ENCODE peak calls at places on chromosomes 1 and 21, in four cellular contexts. B, I, G and E are unnamed samples.

GRCh38 chr1:204410764-204411450 is 710 bp downstream of the PPP1R15B start:
- DNase-seq in B (peak; percentile 56), I (peak; percentile 61), G (peak; percentile 75), E (peak; percentile 59)

GRCh38 chr1:26772687-26773086 is 15.1 kb upstream of the PIGV start:
- DNase-seq in B (no peak), I (peak; percentile 84), G (no peak), E (no peak)

GRCh38 chr1:101004061-101004460 is 21.5 kb downstream of the DPH5 start:
- DNase-seq in B (peak; percentile 13), I (peak; percentile 72), G (no peak), E (no peak)

GRCh38 chr1:42145726-42146125 is 7.5 kb upstream of the GUCA2B start:
- DNase-seq in B (no peak), I (no peak), G (no peak), E (no peak)

GRCh38 chr1:39214021-39214713 is 9.7 kb downstream of the MACF1 start:
- DNase-seq in B (peak; percentile 57), I (peak; percentile 62), G (no peak), E (no peak)

GRCh38 chr1:182700351-182700709 is 15.9 kb upstream of the RGS8 start:
- DNase-seq in B (no peak), I (no peak), G (no peak), E (no peak)

GRCh38 chr21:18384771-18385170 is 18.8 kb downstream of the TMPRSS15 start:
- DNase-seq in B (peak; percentile 53), I (no peak), G (no peak), E (no peak)

GRCh38 chr1:167644551-167644950 is 14.5 kb downstream of the RCSD1 start:
- DNase-seq in B (no peak), I (no peak), G (no peak), E (no peak)

GRCh38 chr1:157073944-157074685 is 25.5 kb downstream of the ETV3L start:
- DNase-seq in B (peak; percentile 81), I (peak; percentile 84), G (peak; percentile 83), E (peak; percentile 75)

GRCh38 chr1:103266036-103266435 is 157.7 kb upstream of the COL11A1 start:
- DNase-seq in B (no peak), I (no peak), G (no peak), E (no peak)

GRCh38 chr1:183195146-183195571 is 9.1 kb downstream of the LAMC2 start:
- DNase-seq in B (peak; percentile 67), I (no peak), G (peak; percentile 72), E (peak; percentile 33)

GRCh38 chr1:101338714-101339430 is 102.1 kb downstream of the S1PR1 start:
- DNase-seq in B (no peak), I (no peak), G (no peak), E (no peak)

GRCh38 chr21:34965200-34966174 is 83.6 kb downstream of the RUNX1 start:
- DNase-seq in B (no peak), I (peak; percentile 30), G (no peak), E (no peak)

GRCh38 chr1:231526536-231526935 is 1.9 kb upstream of the TSNAX start:
- DNase-seq in B (no peak), I (no peak), G (no peak), E (no peak)

GRCh38 chr21:44664691-44665090 is 2.0 kb downstream of the KRTAP12-2 start:
- DNase-seq in B (no peak), I (no peak), G (no peak), E (no peak)

GRCh38 chr1:78475888-78476610 is 14.7 kb upstream of the PTGFR start:
- DNase-seq in B (no peak), I (peak; percentile 69), G (no peak), E (no peak)

GRCh38 chr1:43077273-43077672 is 94.8 kb downstream of the EBNA1BP2 start:
- DNase-seq in B (no peak), I (no peak), G (no peak), E (no peak)

DNA sequence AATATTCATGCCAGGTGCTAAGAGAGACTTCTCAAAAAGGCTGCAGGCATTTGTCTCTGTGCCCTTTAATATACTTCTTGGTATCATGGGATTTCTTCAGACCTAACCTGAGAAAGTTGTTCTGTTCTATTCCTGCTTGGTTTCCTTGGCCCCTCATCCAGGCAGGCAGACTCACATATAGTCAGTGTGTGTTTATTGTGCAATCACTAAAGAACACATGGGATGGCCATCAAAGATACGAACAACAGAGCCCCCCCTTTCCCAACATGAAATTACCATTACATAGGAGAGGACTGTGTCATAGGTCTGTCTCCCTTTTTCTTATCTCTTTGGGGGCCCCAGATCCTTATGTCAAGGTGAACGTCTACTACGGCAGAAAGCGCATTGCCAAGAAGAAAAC is 21.5 kb downstream of the SYT11 start:
- DNase-seq in B (peak; percentile 19), I (no peak), G (no peak), E (no peak)
- H3K36me3 ChIP-seq in B (no peaks in the 10 kb centered on the region), I (no peaks in the 10 kb centered on the region), G (no peaks in the 10 kb centered on the region), E (no peaks in the 10 kb centered on the region)

DNA sequence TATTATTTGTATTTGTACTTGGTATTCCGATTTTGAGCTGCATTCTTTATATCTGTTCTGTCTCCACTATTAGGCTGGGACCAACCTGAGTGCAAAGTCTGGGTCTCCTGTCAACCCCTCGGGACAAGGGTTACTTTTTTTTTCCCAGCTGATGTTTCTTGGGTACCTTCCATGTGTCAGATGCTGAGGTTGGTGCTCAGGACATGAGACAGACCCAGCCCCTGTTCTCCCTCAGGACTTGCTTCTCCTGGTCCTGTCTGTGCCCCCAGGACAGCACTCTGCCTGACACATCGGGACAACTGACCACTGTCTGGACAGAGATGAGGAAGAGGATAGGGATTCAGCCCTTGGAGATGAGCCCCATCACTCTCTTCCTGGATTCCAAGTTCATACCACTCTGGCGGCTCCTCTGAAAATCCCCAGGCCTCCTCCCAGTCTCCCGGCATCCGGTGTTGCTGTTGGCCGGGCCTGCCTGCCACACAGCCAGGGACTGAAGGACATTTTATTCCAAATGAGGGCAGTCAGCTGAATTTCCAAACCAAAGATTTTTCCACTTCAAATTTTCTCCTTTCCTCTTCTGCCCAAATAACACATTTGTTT is 55.6 kb upstream of the FMOD start:
- DNase-seq in B (no peak), I (peak; percentile 53), G (no peak), E (peak; percentile 47)
- H3K4me1 ChIP-seq in B (peaks cover 14% of the 10 kb centered on the region), I (peaks cover 8% of the 10 kb centered on the region), G (peaks cover 7% of the 10 kb centered on the region), E (peaks cover 13% of the 10 kb centered on the region)

GRCh38 chr1:232576537-232576936 is 53.4 kb downstream of the SIPA1L2 start:
- DNase-seq in B (no peak), I (no peak), G (no peak), E (no peak)
- H3K36me3 ChIP-seq in B (no peaks in the 10 kb centered on the region), I (no peaks in the 10 kb centered on the region), G (no peaks in the 10 kb centered on the region), E (no peaks in the 10 kb centered on the region)

GRCh38 chr1:6273380-6273891 is 12.5 kb upstream of the GPR153 start:
- DNase-seq in B (peak; percentile 61), I (peak; percentile 40), G (peak; percentile 67), E (no peak)

GRCh38 chr1:6274102-6274501 is 13.2 kb upstream of the GPR153 start:
- DNase-seq in B (no peak), I (no peak), G (no peak), E (no peak)

GRCh38 chr1:6275826-6276764 is 15.2 kb upstream of the GPR153 start:
- DNase-seq in B (peak; percentile 85), I (peak; percentile 78), G (peak; percentile 55), E (peak; percentile 46)

GRCh38 chr1:6272476-6273270 is 11.8 kb upstream of the GPR153 start:
- DNase-seq in B (no peak), I (no peak), G (no peak), E (no peak)

GRCh38 chr1:6274622-6275139 is 13.8 kb upstream of the GPR153 start:
- DNase-seq in B (no peak), I (no peak), G (no peak), E (no peak)
- H3K4me1 ChIP-seq in B (peaks cover 33% of the 10 kb centered on the region), I (peaks cover 35% of the 10 kb centered on the region), G (peaks cover 6% of the 10 kb centered on the region), E (peaks cover 22% of the 10 kb centered on the region)

GRCh38 chr1:29162476-29163138 is 19.1 kb downstream of the SRSF4 start:
- DNase-seq in B (no peak), I (no peak), G (no peak), E (no peak)
- H3K36me3 ChIP-seq in B (peaks cover 9% of the 10 kb centered on the region), I (peaks cover 34% of the 10 kb centered on the region), G (no peaks in the 10 kb centered on the region), E (peaks cover 13% of the 10 kb centered on the region)

GRCh38 chr1:89759036-89759435 is 61.8 kb upstream of the LRRC8D start:
- DNase-seq in B (no peak), I (peak; percentile 60), G (no peak), E (no peak)
- H3K4me1 ChIP-seq in B (peaks cover 10% of the 10 kb centered on the region), I (peaks cover 6% of the 10 kb centered on the region), G (no peaks in the 10 kb centered on the region), E (no peaks in the 10 kb centered on the region)

GRCh38 chr1:29876902-29877301 is 640.6 kb downstream of the PTPRU start:
- DNase-seq in B (no peak), I (no peak), G (no peak), E (no peak)
- H3K36me3 ChIP-seq in B (no peaks in the 10 kb centered on the region), I (no peaks in the 10 kb centered on the region), G (no peaks in the 10 kb centered on the region), E (no peaks in the 10 kb centered on the region)

GRCh38 chr1:67314696-67315095 is 7.0 kb downstream of the IL12RB2 start:
- DNase-seq in B (no peak), I (no peak), G (no peak), E (no peak)
- H3K4me1 ChIP-seq in B (no peaks in the 10 kb centered on the region), I (peaks cover 10% of the 10 kb centered on the region), G (no peaks in the 10 kb centered on the region), E (no peaks in the 10 kb centered on the region)